ENCODE peak calls at places on chromosomes 1 and 21, in six cellular contexts. Z is cardiac fibroblast; Q is AG10803; A is GM06990; O is A549; F is CD8-positive, alpha-beta memory T cell. C is an unnamed sample.

GRCh38 chr1:119587328-119587727 is 60.7 kb downstream of the ZNF697 start:
- DNase-seq in Z (peak), Q (peak), A (no peak), O (no peak), F (no peak), C (no peak)

GRCh38 chr1:145849356-145850165 is 4.1 kb downstream of the NUDT17 start:
- DNase-seq in Z (peak), Q (peak), A (no peak), O (no peak), F (no peak), C (no peak)

GRCh38 chr1:243325305-243325890 is 69.6 kb downstream of the SDCCAG8 start:
- DNase-seq in Z (peak), Q (peak), A (no peak), O (peak), F (peak), C (peak)

GRCh38 chr1:201140235-201140940 is 13.4 kb upstream of the ASCL5 start:
- DNase-seq in Z (no peak), Q (no peak), A (no peak), O (no peak), F (no peak), C (no peak)

GRCh38 chr1:29284286-29284960 is 48.1 kb downstream of the PTPRU start:
- DNase-seq in Z (no peak), Q (no peak), A (no peak), O (no peak), F (no peak), C (no peak)

GRCh38 chr1:66476774-66477173 is 57.2 kb upstream of the SGIP1 start:
- DNase-seq in Z (peak), Q (peak), A (no peak), O (no peak), F (no peak), C (no peak)

GRCh38 chr1:84013708-84014107 is 14.8 kb upstream of the TTLL7 start:
- DNase-seq in Z (no peak), Q (no peak), A (no peak), O (no peak), F (no peak), C (no peak)

GRCh38 chr1:33363470-33363861 is 42.6 kb upstream of the A3GALT2 start:
- DNase-seq in Z (no peak), Q (no peak), A (no peak), O (no peak), F (no peak), C (no peak)

GRCh38 chr1:33347650-33347992 is 26.7 kb upstream of the A3GALT2 start:
- DNase-seq in Z (peak), Q (peak), A (no peak), O (peak), F (no peak), C (no peak)

GRCh38 chr21:42079939-42080787 is 9.0 kb downstream of the UMODL1 start:
- DNase-seq in Z (peak), Q (no peak), A (no peak), O (no peak), F (no peak), C (no peak)

GRCh38 chr1:28199328-28200233 is 23.1 kb upstream of the PTAFR start:
- DNase-seq in Z (no peak), Q (no peak), A (peak), O (no peak), F (peak), C (peak)

GRCh38 chr1:214993419-214993818 is 89.1 kb upstream of the KCNK2 start:
- DNase-seq in Z (no peak), Q (peak), A (no peak), O (no peak), F (no peak), C (no peak)

GRCh38 chr1:93704063-93704462 is 22.4 kb upstream of the BCAR3 start:
- DNase-seq in Z (no peak), Q (no peak), A (peak), O (no peak), F (no peak), C (no peak)

GRCh38 chr1:31488528-31488927 is 75.5 kb downstream of the SERINC2 start:
- DNase-seq in Z (no peak), Q (no peak), A (no peak), O (no peak), F (no peak), C (no peak)

GRCh38 chr1:47995306-47996050 is 1.7 kb downstream of the TRABD2B start:
- DNase-seq in Z (no peak), Q (no peak), A (no peak), O (no peak), F (no peak), C (no peak)
- H3K4me3 ChIP-seq in Z (no peak), Q (no peak), A (no peak), O (no peak), F (no peak), C (no peak)

GRCh38 chr1:43123031-43123430 is 49.1 kb downstream of the EBNA1BP2 start:
- DNase-seq in Z (no peak), Q (no peak), A (no peak), O (no peak), F (no peak), C (no peak)

DNA sequence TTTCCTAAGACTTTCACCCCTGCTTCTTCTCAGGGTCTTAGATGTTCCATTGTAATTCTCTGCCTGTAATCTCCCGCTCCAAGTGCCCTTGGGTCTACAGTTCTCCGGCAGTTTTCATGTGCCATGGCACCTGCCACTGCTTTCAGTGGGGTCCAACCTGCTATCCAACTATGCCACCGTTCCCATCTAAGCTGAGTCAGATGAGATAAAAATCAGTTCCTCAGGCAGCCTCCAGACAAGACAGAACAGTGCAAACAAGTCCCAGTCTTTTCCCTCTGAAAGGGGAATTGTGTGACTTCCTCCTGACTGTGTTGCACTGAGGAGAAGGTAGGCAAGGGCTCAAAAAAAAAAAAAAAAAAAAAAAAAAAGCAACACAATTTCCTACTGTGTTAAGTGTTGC is 50.8 kb downstream of the EBNA1BP2 start:
- DNase-seq in Z (no peak), Q (no peak), A (no peak), O (no peak), F (no peak), C (no peak)
- H3K4me3 ChIP-seq in Z (no peak), Q (no peak), A (no peak), O (peak), F (no peak), C (no peak)

GRCh38 chr21:39155578-39155977 is 27.7 kb downstream of the PSMG1 start:
- DNase-seq in Z (no peak), Q (no peak), A (no peak), O (no peak), F (no peak), C (no peak)

GRCh38 chr21:39156024-39156423 is 27.2 kb downstream of the PSMG1 start:
- DNase-seq in Z (no peak), Q (no peak), A (no peak), O (no peak), F (no peak), C (no peak)

GRCh38 chr21:39161064-39161463 is 22.2 kb downstream of the PSMG1 start:
- DNase-seq in Z (no peak), Q (no peak), A (no peak), O (no peak), F (no peak), C (no peak)

GRCh38 chr21:39164523-39164922 is 18.7 kb downstream of the PSMG1 start:
- DNase-seq in Z (no peak), Q (no peak), A (no peak), O (no peak), F (no peak), C (no peak)

DNA sequence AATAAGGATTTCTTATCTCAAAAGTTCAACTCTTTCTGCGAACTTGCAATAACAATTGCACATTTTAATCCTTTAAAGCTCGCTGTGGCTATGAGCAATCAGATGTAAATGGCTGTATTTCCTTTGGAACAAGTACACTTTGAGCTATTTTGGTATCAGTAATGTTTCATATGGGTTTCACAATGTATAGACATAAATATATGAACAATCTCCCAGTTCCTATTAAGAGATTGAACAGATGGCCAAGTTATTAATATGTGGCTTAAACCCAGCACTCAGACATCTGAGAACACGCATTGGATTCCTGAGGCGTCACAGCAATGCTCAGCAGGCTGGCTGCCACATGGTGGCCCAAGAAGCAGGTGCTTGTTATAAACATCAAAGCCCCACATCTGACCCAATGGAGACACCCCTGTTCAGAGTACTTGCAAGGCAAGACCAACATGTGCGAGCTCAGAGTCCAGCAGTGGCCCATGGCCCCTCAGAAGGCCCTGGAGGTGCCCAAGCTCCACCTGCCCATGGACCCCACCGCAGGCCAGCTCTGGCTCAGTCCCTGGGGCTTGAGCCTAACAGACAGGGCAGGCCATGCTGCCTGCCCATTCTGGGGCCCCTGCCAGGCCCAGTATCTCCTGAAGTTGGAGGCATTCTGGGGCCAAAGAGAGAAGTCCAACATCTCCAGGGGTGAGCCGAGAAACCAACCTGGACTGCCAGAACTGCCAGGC is 23.7 kb downstream of the PSMG1 start:
- DNase-seq in Z (peak), Q (no peak), A (no peak), O (no peak), F (no peak), C (no peak)
- H3K4me3 ChIP-seq in Z (no peak), Q (no peak), A (no peak), O (no peak), F (no peak), C (no peak)

GRCh38 chr1:115762792-115763191 is 5.7 kb downstream of the CASQ2 start:
- DNase-seq in Z (no peak), Q (no peak), A (no peak), O (no peak), F (no peak), C (no peak)

GRCh38 chr1:115767403-115767802 is 1.1 kb downstream of the CASQ2 start:
- DNase-seq in Z (no peak), Q (no peak), A (no peak), O (no peak), F (no peak), C (no peak)

GRCh38 chr1:115761601-115762302 is 6.8 kb downstream of the CASQ2 start:
- DNase-seq in Z (no peak), Q (no peak), A (no peak), O (no peak), F (no peak), C (no peak)

GRCh38 chr1:115764541-115764940 is 4.0 kb downstream of the CASQ2 start:
- DNase-seq in Z (peak), Q (no peak), A (no peak), O (peak), F (no peak), C (no peak)

GRCh38 chr1:115765091-115765490 is 3.4 kb downstream of the CASQ2 start:
- DNase-seq in Z (no peak), Q (no peak), A (no peak), O (no peak), F (no peak), C (no peak)
- H3K4me3 ChIP-seq in Z (no peak), Q (no peak), A (no peak), O (no peak), F (no peak), C (no peak)